ENCODE peak calls at places on chromosome 12, in six cellular contexts. One of them, this sample, is unnamed.

GRCh38 chr12:27549801-27550652 is 26.0 kb downstream of the PPFIBP1 start:
- DNase-seq in activated CD4-positive, alpha-beta T cell treated with anti-CD3 and anti-CD28 coated beads, Interleukin-2, amount 50 U/mL, for 48 hours: no peak
- DNase-seq in T-helper 2 cell: no peak
- DNase-seq in lower leg skin: peak
- DNase-seq in Caco-2: peak
- DNase-seq in CD8-positive, alpha-beta memory T cell: no peak
- DNase-seq in this sample: no peak

GRCh38 chr12:115185529-115185928 is 501.6 kb upstream of the TBX3 start:
- DNase-seq in activated CD4-positive, alpha-beta T cell treated with anti-CD3 and anti-CD28 coated beads, Interleukin-2, amount 50 U/mL, for 48 hours: no peak
- DNase-seq in T-helper 2 cell: no peak
- DNase-seq in lower leg skin: no peak
- DNase-seq in Caco-2: no peak
- DNase-seq in CD8-positive, alpha-beta memory T cell: no peak
- DNase-seq in this sample: no peak

GRCh38 chr12:68805592-68806120 is 2.3 kb upstream of the MDM2 start:
- DNase-seq in activated CD4-positive, alpha-beta T cell treated with anti-CD3 and anti-CD28 coated beads, Interleukin-2, amount 50 U/mL, for 48 hours: no peak
- DNase-seq in T-helper 2 cell: no peak
- DNase-seq in lower leg skin: no peak
- DNase-seq in Caco-2: no peak
- DNase-seq in CD8-positive, alpha-beta memory T cell: no peak
- DNase-seq in this sample: no peak

GRCh38 chr12:57679697-57680096 is 14.2 kb upstream of the OS9 start:
- DNase-seq in activated CD4-positive, alpha-beta T cell treated with anti-CD3 and anti-CD28 coated beads, Interleukin-2, amount 50 U/mL, for 48 hours: no peak
- DNase-seq in T-helper 2 cell: no peak
- DNase-seq in lower leg skin: no peak
- DNase-seq in Caco-2: no peak
- DNase-seq in CD8-positive, alpha-beta memory T cell: no peak
- DNase-seq in this sample: no peak

GRCh38 chr12:97181571-97182265 is 274.7 kb downstream of the NEDD1 start:
- DNase-seq in activated CD4-positive, alpha-beta T cell treated with anti-CD3 and anti-CD28 coated beads, Interleukin-2, amount 50 U/mL, for 48 hours: no peak
- DNase-seq in T-helper 2 cell: no peak
- DNase-seq in lower leg skin: no peak
- DNase-seq in Caco-2: no peak
- DNase-seq in CD8-positive, alpha-beta memory T cell: no peak
- DNase-seq in this sample: no peak

GRCh38 chr12:51434305-51434704 is 9.7 kb downstream of the SLC4A8 start:
- DNase-seq in activated CD4-positive, alpha-beta T cell treated with anti-CD3 and anti-CD28 coated beads, Interleukin-2, amount 50 U/mL, for 48 hours: no peak
- DNase-seq in T-helper 2 cell: no peak
- DNase-seq in lower leg skin: no peak
- DNase-seq in Caco-2: no peak
- DNase-seq in CD8-positive, alpha-beta memory T cell: no peak
- DNase-seq in this sample: no peak

GRCh38 chr12:14769462-14769836 is 33.8 kb downstream of the WBP11 start:
- DNase-seq in activated CD4-positive, alpha-beta T cell treated with anti-CD3 and anti-CD28 coated beads, Interleukin-2, amount 50 U/mL, for 48 hours: no peak
- DNase-seq in T-helper 2 cell: no peak
- DNase-seq in lower leg skin: peak
- DNase-seq in Caco-2: peak
- DNase-seq in CD8-positive, alpha-beta memory T cell: no peak
- DNase-seq in this sample: no peak

GRCh38 chr12:124464062-124464461 is 103.3 kb downstream of the NCOR2 start:
- DNase-seq in activated CD4-positive, alpha-beta T cell treated with anti-CD3 and anti-CD28 coated beads, Interleukin-2, amount 50 U/mL, for 48 hours: no peak
- DNase-seq in T-helper 2 cell: no peak
- DNase-seq in lower leg skin: no peak
- DNase-seq in Caco-2: no peak
- DNase-seq in CD8-positive, alpha-beta memory T cell: no peak
- DNase-seq in this sample: no peak

GRCh38 chr12:11658796-11659195 is 9.3 kb downstream of the ETV6 start:
- DNase-seq in activated CD4-positive, alpha-beta T cell treated with anti-CD3 and anti-CD28 coated beads, Interleukin-2, amount 50 U/mL, for 48 hours: no peak
- DNase-seq in T-helper 2 cell: no peak
- DNase-seq in lower leg skin: no peak
- DNase-seq in Caco-2: no peak
- DNase-seq in CD8-positive, alpha-beta memory T cell: no peak
- DNase-seq in this sample: no peak

This sample was measured in activated B cell treated with CpG ODN at 0.5 μM for 24 hours.